ENCODE peak calls at places on chromosome 17, in eight cellular contexts. One of them, this sample, is unnamed.

GRCh38 chr17:4503283-4504005 is 4.8 kb downstream of the SPNS2 start:
- DNase-seq in stimulated activated CD8-positive, alpha-beta memory T cell treated with anti-CD3 and anti-CD28 coated beads, Interleukin-4, amount 100 ng/mL, for 1 hour: no peak
- DNase-seq in GM04503: no peak
- DNase-seq in stomach: no peak
- DNase-seq in NCI-H1436: no peak
- DNase-seq in GM04504: no peak
- DNase-seq in HAP-1: no peak
- DNase-seq in IMR-90: no peak
- DNase-seq in this sample: no peak

GRCh38 chr17:57889892-57890856 is 40.3 kb upstream of the MRPS23 start:
- DNase-seq in stimulated activated CD8-positive, alpha-beta memory T cell treated with anti-CD3 and anti-CD28 coated beads, Interleukin-4, amount 100 ng/mL, for 1 hour: no peak
- DNase-seq in GM04503: peak
- DNase-seq in stomach: peak
- DNase-seq in NCI-H1436: no peak
- DNase-seq in GM04504: peak
- DNase-seq in HAP-1: no peak
- DNase-seq in IMR-90: peak
- DNase-seq in this sample: no peak

GRCh38 chr17:79952265-79952877 is 83.3 kb downstream of the TBC1D16 start:
- DNase-seq in stimulated activated CD8-positive, alpha-beta memory T cell treated with anti-CD3 and anti-CD28 coated beads, Interleukin-4, amount 100 ng/mL, for 1 hour: no peak
- DNase-seq in GM04503: no peak
- DNase-seq in stomach: no peak
- DNase-seq in NCI-H1436: no peak
- DNase-seq in GM04504: no peak
- DNase-seq in HAP-1: no peak
- DNase-seq in IMR-90: no peak
- DNase-seq in this sample: no peak

GRCh38 chr17:39016193-39017153 is 49.3 kb upstream of the FBXO47 start:
- DNase-seq in stimulated activated CD8-positive, alpha-beta memory T cell treated with anti-CD3 and anti-CD28 coated beads, Interleukin-4, amount 100 ng/mL, for 1 hour: no peak
- DNase-seq in GM04503: no peak
- DNase-seq in stomach: no peak
- DNase-seq in NCI-H1436: no peak
- DNase-seq in GM04504: no peak
- DNase-seq in HAP-1: no peak
- DNase-seq in IMR-90: peak
- DNase-seq in this sample: no peak

GRCh38 chr17:76631821-76632565 is 11.6 kb downstream of the ST6GALNAC1 start:
- DNase-seq in stimulated activated CD8-positive, alpha-beta memory T cell treated with anti-CD3 and anti-CD28 coated beads, Interleukin-4, amount 100 ng/mL, for 1 hour: no peak
- DNase-seq in GM04503: no peak
- DNase-seq in stomach: peak
- DNase-seq in NCI-H1436: no peak
- DNase-seq in GM04504: no peak
- DNase-seq in HAP-1: no peak
- DNase-seq in IMR-90: peak
- DNase-seq in this sample: no peak

GRCh38 chr17:41439375-41439774 is 1.4 kb downstream of the KRT38 start:
- DNase-seq in stimulated activated CD8-positive, alpha-beta memory T cell treated with anti-CD3 and anti-CD28 coated beads, Interleukin-4, amount 100 ng/mL, for 1 hour: no peak
- DNase-seq in GM04503: no peak
- DNase-seq in stomach: no peak
- DNase-seq in NCI-H1436: no peak
- DNase-seq in GM04504: no peak
- DNase-seq in HAP-1: no peak
- DNase-seq in IMR-90: peak
- DNase-seq in this sample: no peak

GRCh38 chr17:60750645-60751044 is 73.0 kb downstream of the BCAS3 start:
- DNase-seq in stimulated activated CD8-positive, alpha-beta memory T cell treated with anti-CD3 and anti-CD28 coated beads, Interleukin-4, amount 100 ng/mL, for 1 hour: no peak
- DNase-seq in GM04503: no peak
- DNase-seq in stomach: no peak
- DNase-seq in NCI-H1436: no peak
- DNase-seq in GM04504: no peak
- DNase-seq in HAP-1: no peak
- DNase-seq in IMR-90: no peak
- DNase-seq in this sample: no peak

GRCh38 chr17:42221886-42222745 is 27.8 kb upstream of the GHDC start:
- DNase-seq in stimulated activated CD8-positive, alpha-beta memory T cell treated with anti-CD3 and anti-CD28 coated beads, Interleukin-4, amount 100 ng/mL, for 1 hour: peak
- DNase-seq in GM04503: no peak
- DNase-seq in stomach: peak
- DNase-seq in NCI-H1436: peak
- DNase-seq in GM04504: peak
- DNase-seq in HAP-1: peak
- DNase-seq in IMR-90: peak
- DNase-seq in this sample: peak

GRCh38 chr17:77085916-77086432 is 54.8 kb upstream of the SEC14L1 start:
- DNase-seq in stimulated activated CD8-positive, alpha-beta memory T cell treated with anti-CD3 and anti-CD28 coated beads, Interleukin-4, amount 100 ng/mL, for 1 hour: no peak
- DNase-seq in GM04503: no peak
- DNase-seq in stomach: no peak
- DNase-seq in NCI-H1436: peak
- DNase-seq in GM04504: no peak
- DNase-seq in HAP-1: no peak
- DNase-seq in IMR-90: no peak
- DNase-seq in this sample: no peak

GRCh38 chr17:19812407-19812806 is 55.3 kb downstream of the ULK2 start:
- DNase-seq in stimulated activated CD8-positive, alpha-beta memory T cell treated with anti-CD3 and anti-CD28 coated beads, Interleukin-4, amount 100 ng/mL, for 1 hour: no peak
- DNase-seq in GM04503: no peak
- DNase-seq in stomach: no peak
- DNase-seq in NCI-H1436: no peak
- DNase-seq in GM04504: no peak
- DNase-seq in HAP-1: peak
- DNase-seq in IMR-90: peak
- DNase-seq in this sample: no peak

GRCh38 chr17:21295036-21295952 is 10.8 kb downstream of the MAP2K3 start:
- DNase-seq in stimulated activated CD8-positive, alpha-beta memory T cell treated with anti-CD3 and anti-CD28 coated beads, Interleukin-4, amount 100 ng/mL, for 1 hour: no peak
- DNase-seq in GM04503: no peak
- DNase-seq in stomach: peak
- DNase-seq in NCI-H1436: no peak
- DNase-seq in GM04504: no peak
- DNase-seq in HAP-1: no peak
- DNase-seq in IMR-90: peak
- DNase-seq in this sample: no peak

GRCh38 chr17:1496814-1497325 is 4.4 kb upstream of the MYO1C start:
- DNase-seq in stimulated activated CD8-positive, alpha-beta memory T cell treated with anti-CD3 and anti-CD28 coated beads, Interleukin-4, amount 100 ng/mL, for 1 hour: no peak
- DNase-seq in GM04503: no peak
- DNase-seq in stomach: no peak
- DNase-seq in NCI-H1436: no peak
- DNase-seq in GM04504: no peak
- DNase-seq in HAP-1: no peak
- DNase-seq in IMR-90: no peak
- DNase-seq in this sample: no peak

GRCh38 chr17:7097940-7098339 is 16.7 kb downstream of the ASGR2 start:
- DNase-seq in stimulated activated CD8-positive, alpha-beta memory T cell treated with anti-CD3 and anti-CD28 coated beads, Interleukin-4, amount 100 ng/mL, for 1 hour: no peak
- DNase-seq in GM04503: no peak
- DNase-seq in stomach: no peak
- DNase-seq in NCI-H1436: no peak
- DNase-seq in GM04504: no peak
- DNase-seq in HAP-1: no peak
- DNase-seq in IMR-90: peak
- DNase-seq in this sample: no peak

GRCh38 chr17:32523017-32523680 is 36.4 kb downstream of the CDK5R1 start:
- DNase-seq in stimulated activated CD8-positive, alpha-beta memory T cell treated with anti-CD3 and anti-CD28 coated beads, Interleukin-4, amount 100 ng/mL, for 1 hour: no peak
- DNase-seq in GM04503: no peak
- DNase-seq in stomach: no peak
- DNase-seq in NCI-H1436: no peak
- DNase-seq in GM04504: no peak
- DNase-seq in HAP-1: no peak
- DNase-seq in IMR-90: no peak
- DNase-seq in this sample: no peak

GRCh38 chr17:29090746-29091395 is 47.9 kb downstream of the PIPOX start:
- DNase-seq in stimulated activated CD8-positive, alpha-beta memory T cell treated with anti-CD3 and anti-CD28 coated beads, Interleukin-4, amount 100 ng/mL, for 1 hour: no peak
- DNase-seq in GM04503: no peak
- DNase-seq in stomach: no peak
- DNase-seq in NCI-H1436: no peak
- DNase-seq in GM04504: no peak
- DNase-seq in HAP-1: no peak
- DNase-seq in IMR-90: no peak
- DNase-seq in this sample: no peak

This sample was measured in AG04450.